ENCODE peak calls at places on chromosomes 5 and 9, in five cellular contexts. H is H7; G is DND-41; W is GDM1; T is activated CD4-positive, alpha-beta T cell treated with anti-CD3 and anti-CD28 coated beads, Interleukin-2, amount 50 U/mL, for 1 hour. V is an unnamed sample.

GRCh38 chr9:133708770-133709611 is 29.2 kb downstream of the SARDH start:
- DNase-seq in W (no peak), H (peak), T (peak), G (peak), V (no peak)

GRCh38 chr9:124264812-124265211 is 7.1 kb downstream of the NEK6 start:
- DNase-seq in G (no peak), T (no peak), H (no peak), W (no peak), V (peak)

GRCh38 chr5:53095931-53096525 is 13.5 kb downstream of the MOCS2 start:
- DNase-seq in G (peak), H (no peak), T (peak), W (peak), V (peak)

GRCh38 chr5:34452170-34452828 is 203.8 kb upstream of the RAI14 start:
- DNase-seq in T (no peak), H (peak), G (no peak), W (no peak), V (peak)

GRCh38 chr5:160230686-160231527 is 1.6 kb downstream of the FABP6 start:
- DNase-seq in W (no peak), H (no peak), G (peak), T (no peak), V (no peak)

GRCh38 chr5:137605377-137605776 is 106.3 kb upstream of the SPOCK1 start:
- DNase-seq in H (peak), W (no peak), G (no peak), T (no peak), V (no peak)

GRCh38 chr5:43553381-43553780 is 3.5 kb downstream of the PAIP1 start:
- DNase-seq in G (no peak), T (no peak), W (no peak), H (no peak), V (no peak)

GRCh38 chr5:132387649-132388117 is 18.2 kb downstream of the SLC22A5 start:
- DNase-seq in G (no peak), H (no peak), T (no peak), W (peak), V (peak)

GRCh38 chr9:135224921-135225541 is 137.6 kb downstream of the OLFM1 start:
- DNase-seq in H (no peak), T (no peak), G (no peak), W (no peak), V (no peak)

GRCh38 chr9:105441761-105442160 is 6.1 kb upstream of the FSD1L start:
- DNase-seq in G (no peak), T (no peak), W (no peak), H (no peak), V (no peak)

GRCh38 chr5:165497707-165498106 is 1992.3 kb downstream of the MAT2B start:
- DNase-seq in H (peak), W (peak), G (no peak), T (no peak), V (no peak)

GRCh38 chr5:143051244-143052058 is 281.3 kb downstream of the ARHGAP26 start:
- DNase-seq in H (no peak), W (no peak), G (no peak), T (no peak), V (peak)

GRCh38 chr9:127214421-127215265 is 49.9 kb upstream of the GARNL3 start:
- DNase-seq in G (peak), T (peak), H (peak), W (no peak), V (peak)

GRCh38 chr5:134735243-134735642 is 3.1 kb upstream of the CAMLG start:
- DNase-seq in H (no peak), G (peak), T (no peak), W (no peak), V (no peak)

GRCh38 chr9:135797507-135798302 is 95.7 kb downstream of the KCNT1 start:
- DNase-seq in H (peak), T (peak), W (no peak), G (peak), V (peak)

GRCh38 chr5:98144710-98145109 is 628.8 kb upstream of the RGMB start:
- DNase-seq in G (no peak), T (no peak), W (no peak), H (no peak), V (no peak)

GRCh38 chr9:1400983-1401382 is 350.8 kb downstream of the DMRT2 start:
- DNase-seq in H (peak), W (no peak), T (no peak), G (no peak), V (no peak)

GRCh38 chr5:67577424-67577823 is 380.8 kb upstream of the CD180 start:
- DNase-seq in W (no peak), H (no peak), T (no peak), G (no peak), V (peak)

GRCh38 chr5:142426129-142426641 is 101.4 kb upstream of the SPRY4 start:
- DNase-seq in T (peak), G (peak), W (no peak), H (no peak), V (no peak)

GRCh38 chr9:129567842-129568559 is 52.9 kb downstream of the C9orf50 start:
- DNase-seq in G (no peak), W (no peak), H (peak), T (no peak), V (peak)